ENCODE peak calls at places on chromosomes 16 and 17, in ten cellular contexts. One of them, this sample, is unnamed.

GRCh38 chr17:31472137-31472536 is 80.7 kb downstream of the RAB11FIP4 start:
- DNase-seq in EH: no peak
- DNase-seq in stimulated activated CD4-positive, alpha-beta T cell treated with anti-CD3 and anti-CD28 coated beads, Interleukin-4, amount 100 ng/mL, for 4 hours: no peak
- DNase-seq in heart left ventricle: peak; percentile 12
- DNase-seq in stomach: no peak
- DNase-seq in caudate nucleus: peak; percentile 62
- DNase-seq in activated T-helper 1 cell treated with anti-CD3 and anti-CD28 coated beads, Interleukin-12 subunit alpha, Interleukin-12 subunit beta, Interleukin-2, Interleukin-4 antibody, amounts not matched to agents 30 ng/mL and 10 ng/mL and 1 ng/mL, durations not matched to agents 14 hours and 24 hours and 36 hours: no peak
- DNase-seq in EL: no peak
- DNase-seq in HEK293T: no peak
- DNase-seq in AG04450: no peak
- DNase-seq in this sample: no peak

GRCh38 chr17:77322534-77323412 is 182.0 kb downstream of the SEC14L1 start:
- DNase-seq in HEK293T: peak; percentile 45
- DNase-seq in stomach: peak; percentile 76
- DNase-seq in heart left ventricle: peak; percentile 92
- DNase-seq in EH: peak; percentile 99
- DNase-seq in AG04450: peak; percentile 95
- DNase-seq in stimulated activated CD4-positive, alpha-beta T cell treated with anti-CD3 and anti-CD28 coated beads, Interleukin-4, amount 100 ng/mL, for 4 hours: no peak
- DNase-seq in caudate nucleus: no peak
- DNase-seq in EL: peak; percentile 99
- DNase-seq in activated T-helper 1 cell treated with anti-CD3 and anti-CD28 coated beads, Interleukin-12 subunit alpha, Interleukin-12 subunit beta, Interleukin-2, Interleukin-4 antibody, amounts not matched to agents 30 ng/mL and 10 ng/mL and 1 ng/mL, durations not matched to agents 14 hours and 24 hours and 36 hours: no peak
- DNase-seq in this sample: peak; percentile 55

GRCh38 chr16:64948056-64948455 is 173.8 kb downstream of the CDH11 start:
- DNase-seq in activated T-helper 1 cell treated with anti-CD3 and anti-CD28 coated beads, Interleukin-12 subunit alpha, Interleukin-12 subunit beta, Interleukin-2, Interleukin-4 antibody, amounts not matched to agents 30 ng/mL and 10 ng/mL and 1 ng/mL, durations not matched to agents 14 hours and 24 hours and 36 hours: no peak
- DNase-seq in stomach: no peak
- DNase-seq in EH: no peak
- DNase-seq in caudate nucleus: no peak
- DNase-seq in HEK293T: no peak
- DNase-seq in heart left ventricle: no peak
- DNase-seq in stimulated activated CD4-positive, alpha-beta T cell treated with anti-CD3 and anti-CD28 coated beads, Interleukin-4, amount 100 ng/mL, for 4 hours: no peak
- DNase-seq in AG04450: no peak
- DNase-seq in EL: no peak
- DNase-seq in this sample: no peak

GRCh38 chr17:38344127-38344745 is 480 bp upstream of the GPR179 start:
- DNase-seq in stomach: no peak
- DNase-seq in HEK293T: no peak
- DNase-seq in EH: no peak
- DNase-seq in caudate nucleus: no peak
- DNase-seq in AG04450: no peak
- DNase-seq in heart left ventricle: no peak
- DNase-seq in activated T-helper 1 cell treated with anti-CD3 and anti-CD28 coated beads, Interleukin-12 subunit alpha, Interleukin-12 subunit beta, Interleukin-2, Interleukin-4 antibody, amounts not matched to agents 30 ng/mL and 10 ng/mL and 1 ng/mL, durations not matched to agents 14 hours and 24 hours and 36 hours: no peak
- DNase-seq in EL: no peak
- DNase-seq in stimulated activated CD4-positive, alpha-beta T cell treated with anti-CD3 and anti-CD28 coated beads, Interleukin-4, amount 100 ng/mL, for 4 hours: no peak
- DNase-seq in this sample: no peak

GRCh38 chr16:1991588-1992474 is 2.1 kb downstream of the SYNGR3 start:
- DNase-seq in AG04450: peak; percentile 67
- DNase-seq in stomach: peak; percentile 95
- DNase-seq in heart left ventricle: peak; percentile 98
- DNase-seq in activated T-helper 1 cell treated with anti-CD3 and anti-CD28 coated beads, Interleukin-12 subunit alpha, Interleukin-12 subunit beta, Interleukin-2, Interleukin-4 antibody, amounts not matched to agents 30 ng/mL and 10 ng/mL and 1 ng/mL, durations not matched to agents 14 hours and 24 hours and 36 hours: peak; percentile 91
- DNase-seq in caudate nucleus: peak; percentile 78
- DNase-seq in EH: peak; percentile 88
- DNase-seq in EL: peak; percentile 79
- DNase-seq in HEK293T: peak; percentile 98
- DNase-seq in stimulated activated CD4-positive, alpha-beta T cell treated with anti-CD3 and anti-CD28 coated beads, Interleukin-4, amount 100 ng/mL, for 4 hours: peak; percentile 99
- DNase-seq in this sample: peak; percentile 95

GRCh38 chr16:3187798-3188674 is at the start of gene OR1F1:
- DNase-seq in stomach: no peak
- DNase-seq in EL: peak; percentile 78
- DNase-seq in HEK293T: peak; percentile 34
- DNase-seq in heart left ventricle: no peak
- DNase-seq in AG04450: no peak
- DNase-seq in caudate nucleus: no peak
- DNase-seq in EH: peak; percentile 63
- DNase-seq in activated T-helper 1 cell treated with anti-CD3 and anti-CD28 coated beads, Interleukin-12 subunit alpha, Interleukin-12 subunit beta, Interleukin-2, Interleukin-4 antibody, amounts not matched to agents 30 ng/mL and 10 ng/mL and 1 ng/mL, durations not matched to agents 14 hours and 24 hours and 36 hours: peak; percentile 58
- DNase-seq in stimulated activated CD4-positive, alpha-beta T cell treated with anti-CD3 and anti-CD28 coated beads, Interleukin-4, amount 100 ng/mL, for 4 hours: peak; percentile 58
- DNase-seq in this sample: peak; percentile 30

GRCh38 chr16:49788505-49788904 is 67.4 kb downstream of the ZNF423 start:
- DNase-seq in heart left ventricle: no peak
- DNase-seq in EL: no peak
- DNase-seq in caudate nucleus: peak; percentile 20
- DNase-seq in HEK293T: no peak
- DNase-seq in stomach: no peak
- DNase-seq in activated T-helper 1 cell treated with anti-CD3 and anti-CD28 coated beads, Interleukin-12 subunit alpha, Interleukin-12 subunit beta, Interleukin-2, Interleukin-4 antibody, amounts not matched to agents 30 ng/mL and 10 ng/mL and 1 ng/mL, durations not matched to agents 14 hours and 24 hours and 36 hours: no peak
- DNase-seq in stimulated activated CD4-positive, alpha-beta T cell treated with anti-CD3 and anti-CD28 coated beads, Interleukin-4, amount 100 ng/mL, for 4 hours: no peak
- DNase-seq in AG04450: no peak
- DNase-seq in EH: no peak
- DNase-seq in this sample: peak; percentile 46

GRCh38 chr16:15613676-15614075 is 29.3 kb downstream of the MARF1 start:
- DNase-seq in HEK293T: no peak
- DNase-seq in stomach: no peak
- DNase-seq in EL: no peak
- DNase-seq in stimulated activated CD4-positive, alpha-beta T cell treated with anti-CD3 and anti-CD28 coated beads, Interleukin-4, amount 100 ng/mL, for 4 hours: no peak
- DNase-seq in AG04450: no peak
- DNase-seq in heart left ventricle: no peak
- DNase-seq in EH: no peak
- DNase-seq in caudate nucleus: no peak
- DNase-seq in activated T-helper 1 cell treated with anti-CD3 and anti-CD28 coated beads, Interleukin-12 subunit alpha, Interleukin-12 subunit beta, Interleukin-2, Interleukin-4 antibody, amounts not matched to agents 30 ng/mL and 10 ng/mL and 1 ng/mL, durations not matched to agents 14 hours and 24 hours and 36 hours: no peak
- DNase-seq in this sample: no peak

GRCh38 chr17:17514361-17514992 is 18.3 kb upstream of the RASD1 start:
- DNase-seq in stomach: no peak
- DNase-seq in EL: no peak
- DNase-seq in HEK293T: no peak
- DNase-seq in activated T-helper 1 cell treated with anti-CD3 and anti-CD28 coated beads, Interleukin-12 subunit alpha, Interleukin-12 subunit beta, Interleukin-2, Interleukin-4 antibody, amounts not matched to agents 30 ng/mL and 10 ng/mL and 1 ng/mL, durations not matched to agents 14 hours and 24 hours and 36 hours: no peak
- DNase-seq in heart left ventricle: peak; percentile 56
- DNase-seq in caudate nucleus: no peak
- DNase-seq in stimulated activated CD4-positive, alpha-beta T cell treated with anti-CD3 and anti-CD28 coated beads, Interleukin-4, amount 100 ng/mL, for 4 hours: no peak
- DNase-seq in AG04450: no peak
- DNase-seq in EH: no peak
- DNase-seq in this sample: no peak

GRCh38 chr16:74281285-74281684 is 15.3 kb upstream of the PSMD7 start:
- DNase-seq in stomach: no peak
- DNase-seq in caudate nucleus: no peak
- DNase-seq in EL: no peak
- DNase-seq in activated T-helper 1 cell treated with anti-CD3 and anti-CD28 coated beads, Interleukin-12 subunit alpha, Interleukin-12 subunit beta, Interleukin-2, Interleukin-4 antibody, amounts not matched to agents 30 ng/mL and 10 ng/mL and 1 ng/mL, durations not matched to agents 14 hours and 24 hours and 36 hours: no peak
- DNase-seq in heart left ventricle: no peak
- DNase-seq in EH: no peak
- DNase-seq in HEK293T: no peak
- DNase-seq in stimulated activated CD4-positive, alpha-beta T cell treated with anti-CD3 and anti-CD28 coated beads, Interleukin-4, amount 100 ng/mL, for 4 hours: no peak
- DNase-seq in AG04450: no peak
- DNase-seq in this sample: peak; percentile 46

GRCh38 chr17:83067071-83067717 is 12.2 kb upstream of the METRNL start:
- DNase-seq in HEK293T: no peak
- DNase-seq in stomach: peak; percentile 24
- DNase-seq in AG04450: no peak
- DNase-seq in stimulated activated CD4-positive, alpha-beta T cell treated with anti-CD3 and anti-CD28 coated beads, Interleukin-4, amount 100 ng/mL, for 4 hours: no peak
- DNase-seq in activated T-helper 1 cell treated with anti-CD3 and anti-CD28 coated beads, Interleukin-12 subunit alpha, Interleukin-12 subunit beta, Interleukin-2, Interleukin-4 antibody, amounts not matched to agents 30 ng/mL and 10 ng/mL and 1 ng/mL, durations not matched to agents 14 hours and 24 hours and 36 hours: no peak
- DNase-seq in caudate nucleus: no peak
- DNase-seq in EL: no peak
- DNase-seq in EH: no peak
- DNase-seq in heart left ventricle: peak; percentile 39
- DNase-seq in this sample: no peak

GRCh38 chr17:50769884-50770283 is 2.6 kb upstream of the ANKRD40CL start:
- DNase-seq in heart left ventricle: no peak
- DNase-seq in HEK293T: no peak
- DNase-seq in EH: no peak
- DNase-seq in stomach: no peak
- DNase-seq in activated T-helper 1 cell treated with anti-CD3 and anti-CD28 coated beads, Interleukin-12 subunit alpha, Interleukin-12 subunit beta, Interleukin-2, Interleukin-4 antibody, amounts not matched to agents 30 ng/mL and 10 ng/mL and 1 ng/mL, durations not matched to agents 14 hours and 24 hours and 36 hours: no peak
- DNase-seq in AG04450: no peak
- DNase-seq in stimulated activated CD4-positive, alpha-beta T cell treated with anti-CD3 and anti-CD28 coated beads, Interleukin-4, amount 100 ng/mL, for 4 hours: no peak
- DNase-seq in caudate nucleus: no peak
- DNase-seq in EL: no peak
- DNase-seq in this sample: no peak

GRCh38 chr17:39942076-39942475 is 14.5 kb downstream of the LRRC3C start:
- DNase-seq in EL: no peak
- DNase-seq in HEK293T: no peak
- DNase-seq in caudate nucleus: no peak
- DNase-seq in EH: no peak
- DNase-seq in stimulated activated CD4-positive, alpha-beta T cell treated with anti-CD3 and anti-CD28 coated beads, Interleukin-4, amount 100 ng/mL, for 4 hours: no peak
- DNase-seq in AG04450: no peak
- DNase-seq in heart left ventricle: no peak
- DNase-seq in stomach: no peak
- DNase-seq in activated T-helper 1 cell treated with anti-CD3 and anti-CD28 coated beads, Interleukin-12 subunit alpha, Interleukin-12 subunit beta, Interleukin-2, Interleukin-4 antibody, amounts not matched to agents 30 ng/mL and 10 ng/mL and 1 ng/mL, durations not matched to agents 14 hours and 24 hours and 36 hours: no peak
- DNase-seq in this sample: no peak

GRCh38 chr16:12236491-12237030 is 260.0 kb downstream of the SNX29 start:
- DNase-seq in caudate nucleus: no peak
- DNase-seq in heart left ventricle: no peak
- DNase-seq in EH: no peak
- DNase-seq in stimulated activated CD4-positive, alpha-beta T cell treated with anti-CD3 and anti-CD28 coated beads, Interleukin-4, amount 100 ng/mL, for 4 hours: no peak
- DNase-seq in HEK293T: no peak
- DNase-seq in stomach: no peak
- DNase-seq in activated T-helper 1 cell treated with anti-CD3 and anti-CD28 coated beads, Interleukin-12 subunit alpha, Interleukin-12 subunit beta, Interleukin-2, Interleukin-4 antibody, amounts not matched to agents 30 ng/mL and 10 ng/mL and 1 ng/mL, durations not matched to agents 14 hours and 24 hours and 36 hours: no peak
- DNase-seq in AG04450: no peak
- DNase-seq in EL: no peak
- DNase-seq in this sample: no peak

GRCh38 chr16:1691956-1692355 is 13.9 kb downstream of the JPT2 start:
- DNase-seq in stomach: no peak
- DNase-seq in EH: peak; percentile 81
- DNase-seq in AG04450: no peak
- DNase-seq in activated T-helper 1 cell treated with anti-CD3 and anti-CD28 coated beads, Interleukin-12 subunit alpha, Interleukin-12 subunit beta, Interleukin-2, Interleukin-4 antibody, amounts not matched to agents 30 ng/mL and 10 ng/mL and 1 ng/mL, durations not matched to agents 14 hours and 24 hours and 36 hours: no peak
- DNase-seq in caudate nucleus: no peak
- DNase-seq in heart left ventricle: no peak
- DNase-seq in stimulated activated CD4-positive, alpha-beta T cell treated with anti-CD3 and anti-CD28 coated beads, Interleukin-4, amount 100 ng/mL, for 4 hours: no peak
- DNase-seq in HEK293T: no peak
- DNase-seq in EL: peak; percentile 88
- DNase-seq in this sample: no peak

GRCh38 chr16:13665876-13666275 is 254.1 kb upstream of the ERCC4 start:
- DNase-seq in heart left ventricle: no peak
- DNase-seq in AG04450: no peak
- DNase-seq in activated T-helper 1 cell treated with anti-CD3 and anti-CD28 coated beads, Interleukin-12 subunit alpha, Interleukin-12 subunit beta, Interleukin-2, Interleukin-4 antibody, amounts not matched to agents 30 ng/mL and 10 ng/mL and 1 ng/mL, durations not matched to agents 14 hours and 24 hours and 36 hours: no peak
- DNase-seq in stomach: no peak
- DNase-seq in stimulated activated CD4-positive, alpha-beta T cell treated with anti-CD3 and anti-CD28 coated beads, Interleukin-4, amount 100 ng/mL, for 4 hours: no peak
- DNase-seq in HEK293T: no peak
- DNase-seq in EL: no peak
- DNase-seq in caudate nucleus: no peak
- DNase-seq in EH: no peak
- DNase-seq in this sample: no peak

GRCh38 chr17:72338847-72339790 is 218.3 kb downstream of the SOX9 start:
- DNase-seq in heart left ventricle: no peak
- DNase-seq in activated T-helper 1 cell treated with anti-CD3 and anti-CD28 coated beads, Interleukin-12 subunit alpha, Interleukin-12 subunit beta, Interleukin-2, Interleukin-4 antibody, amounts not matched to agents 30 ng/mL and 10 ng/mL and 1 ng/mL, durations not matched to agents 14 hours and 24 hours and 36 hours: no peak
- DNase-seq in AG04450: peak; percentile 86
- DNase-seq in HEK293T: no peak
- DNase-seq in caudate nucleus: no peak
- DNase-seq in stimulated activated CD4-positive, alpha-beta T cell treated with anti-CD3 and anti-CD28 coated beads, Interleukin-4, amount 100 ng/mL, for 4 hours: no peak
- DNase-seq in stomach: no peak
- DNase-seq in EH: peak; percentile 99
- DNase-seq in EL: peak; percentile 99
- DNase-seq in this sample: peak; percentile 95

GRCh38 chr16:82031116-82032084 is 3.7 kb upstream of the HSD17B2 start:
- DNase-seq in stimulated activated CD4-positive, alpha-beta T cell treated with anti-CD3 and anti-CD28 coated beads, Interleukin-4, amount 100 ng/mL, for 4 hours: no peak
- DNase-seq in heart left ventricle: no peak
- DNase-seq in EL: peak; percentile 60
- DNase-seq in caudate nucleus: no peak
- DNase-seq in stomach: no peak
- DNase-seq in HEK293T: peak; percentile 46
- DNase-seq in EH: peak; percentile 70
- DNase-seq in AG04450: peak; percentile 27
- DNase-seq in activated T-helper 1 cell treated with anti-CD3 and anti-CD28 coated beads, Interleukin-12 subunit alpha, Interleukin-12 subunit beta, Interleukin-2, Interleukin-4 antibody, amounts not matched to agents 30 ng/mL and 10 ng/mL and 1 ng/mL, durations not matched to agents 14 hours and 24 hours and 36 hours: no peak
- DNase-seq in this sample: peak; percentile 49

GRCh38 chr16:1543085-1543896 is 9.8 kb downstream of the TMEM204 start:
- DNase-seq in caudate nucleus: no peak
- DNase-seq in heart left ventricle: peak; percentile 90
- DNase-seq in stimulated activated CD4-positive, alpha-beta T cell treated with anti-CD3 and anti-CD28 coated beads, Interleukin-4, amount 100 ng/mL, for 4 hours: peak; percentile 52
- DNase-seq in EL: peak; percentile 79
- DNase-seq in activated T-helper 1 cell treated with anti-CD3 and anti-CD28 coated beads, Interleukin-12 subunit alpha, Interleukin-12 subunit beta, Interleukin-2, Interleukin-4 antibody, amounts not matched to agents 30 ng/mL and 10 ng/mL and 1 ng/mL, durations not matched to agents 14 hours and 24 hours and 36 hours: peak; percentile 38
- DNase-seq in HEK293T: peak; percentile 56
- DNase-seq in EH: peak; percentile 89
- DNase-seq in stomach: peak; percentile 32
- DNase-seq in AG04450: no peak
- DNase-seq in this sample: peak; percentile 87

GRCh38 chr17:42775534-42776098 is 2.4 kb downstream of the VPS25 start:
- DNase-seq in stimulated activated CD4-positive, alpha-beta T cell treated with anti-CD3 and anti-CD28 coated beads, Interleukin-4, amount 100 ng/mL, for 4 hours: no peak
- DNase-seq in caudate nucleus: no peak
- DNase-seq in AG04450: no peak
- DNase-seq in HEK293T: no peak
- DNase-seq in EL: peak; percentile 76
- DNase-seq in EH: peak; percentile 77
- DNase-seq in activated T-helper 1 cell treated with anti-CD3 and anti-CD28 coated beads, Interleukin-12 subunit alpha, Interleukin-12 subunit beta, Interleukin-2, Interleukin-4 antibody, amounts not matched to agents 30 ng/mL and 10 ng/mL and 1 ng/mL, durations not matched to agents 14 hours and 24 hours and 36 hours: no peak
- DNase-seq in stomach: no peak
- DNase-seq in heart left ventricle: no peak
- DNase-seq in this sample: no peak

GRCh38 chr17:81859906-81860755 is at the start of gene P4HB:
- DNase-seq in stimulated activated CD4-positive, alpha-beta T cell treated with anti-CD3 and anti-CD28 coated beads, Interleukin-4, amount 100 ng/mL, for 4 hours: peak; percentile 91
- DNase-seq in HEK293T: peak; percentile 97
- DNase-seq in heart left ventricle: peak; percentile 75
- DNase-seq in caudate nucleus: no peak
- DNase-seq in activated T-helper 1 cell treated with anti-CD3 and anti-CD28 coated beads, Interleukin-12 subunit alpha, Interleukin-12 subunit beta, Interleukin-2, Interleukin-4 antibody, amounts not matched to agents 30 ng/mL and 10 ng/mL and 1 ng/mL, durations not matched to agents 14 hours and 24 hours and 36 hours: no peak
- DNase-seq in stomach: no peak
- DNase-seq in EH: no peak
- DNase-seq in AG04450: no peak
- DNase-seq in EL: no peak
- DNase-seq in this sample: peak; percentile 14

GRCh38 chr16:14202697-14203096 is 131.6 kb downstream of the MRTFB start:
- DNase-seq in caudate nucleus: no peak
- DNase-seq in stimulated activated CD4-positive, alpha-beta T cell treated with anti-CD3 and anti-CD28 coated beads, Interleukin-4, amount 100 ng/mL, for 4 hours: no peak
- DNase-seq in heart left ventricle: no peak
- DNase-seq in EL: no peak
- DNase-seq in stomach: no peak
- DNase-seq in HEK293T: no peak
- DNase-seq in AG04450: no peak
- DNase-seq in EH: no peak
- DNase-seq in activated T-helper 1 cell treated with anti-CD3 and anti-CD28 coated beads, Interleukin-12 subunit alpha, Interleukin-12 subunit beta, Interleukin-2, Interleukin-4 antibody, amounts not matched to agents 30 ng/mL and 10 ng/mL and 1 ng/mL, durations not matched to agents 14 hours and 24 hours and 36 hours: no peak
- DNase-seq in this sample: no peak

GRCh38 chr16:55494994-55495421 is 13.9 kb upstream of the LPCAT2 start:
- DNase-seq in activated T-helper 1 cell treated with anti-CD3 and anti-CD28 coated beads, Interleukin-12 subunit alpha, Interleukin-12 subunit beta, Interleukin-2, Interleukin-4 antibody, amounts not matched to agents 30 ng/mL and 10 ng/mL and 1 ng/mL, durations not matched to agents 14 hours and 24 hours and 36 hours: no peak
- DNase-seq in stomach: peak; percentile 51
- DNase-seq in caudate nucleus: no peak
- DNase-seq in HEK293T: no peak
- DNase-seq in heart left ventricle: no peak
- DNase-seq in EL: peak; percentile 86
- DNase-seq in EH: peak; percentile 97
- DNase-seq in stimulated activated CD4-positive, alpha-beta T cell treated with anti-CD3 and anti-CD28 coated beads, Interleukin-4, amount 100 ng/mL, for 4 hours: no peak
- DNase-seq in AG04450: peak; percentile 87
- DNase-seq in this sample: peak; percentile 42

GRCh38 chr17:32485261-32485955 is 1.4 kb upstream of the CDK5R1 start:
- DNase-seq in AG04450: no peak
- DNase-seq in EH: no peak
- DNase-seq in HEK293T: no peak
- DNase-seq in heart left ventricle: no peak
- DNase-seq in stomach: no peak
- DNase-seq in activated T-helper 1 cell treated with anti-CD3 and anti-CD28 coated beads, Interleukin-12 subunit alpha, Interleukin-12 subunit beta, Interleukin-2, Interleukin-4 antibody, amounts not matched to agents 30 ng/mL and 10 ng/mL and 1 ng/mL, durations not matched to agents 14 hours and 24 hours and 36 hours: no peak
- DNase-seq in EL: no peak
- DNase-seq in caudate nucleus: no peak
- DNase-seq in stimulated activated CD4-positive, alpha-beta T cell treated with anti-CD3 and anti-CD28 coated beads, Interleukin-4, amount 100 ng/mL, for 4 hours: no peak
- DNase-seq in this sample: no peak

GRCh38 chr17:82959242-82959930 is 119.6 kb upstream of the ZNF750 start:
- DNase-seq in heart left ventricle: no peak
- DNase-seq in caudate nucleus: no peak
- DNase-seq in stomach: peak; percentile 14
- DNase-seq in EH: no peak
- DNase-seq in stimulated activated CD4-positive, alpha-beta T cell treated with anti-CD3 and anti-CD28 coated beads, Interleukin-4, amount 100 ng/mL, for 4 hours: no peak
- DNase-seq in AG04450: no peak
- DNase-seq in activated T-helper 1 cell treated with anti-CD3 and anti-CD28 coated beads, Interleukin-12 subunit alpha, Interleukin-12 subunit beta, Interleukin-2, Interleukin-4 antibody, amounts not matched to agents 30 ng/mL and 10 ng/mL and 1 ng/mL, durations not matched to agents 14 hours and 24 hours and 36 hours: no peak
- DNase-seq in EL: no peak
- DNase-seq in HEK293T: no peak
- DNase-seq in this sample: no peak

GRCh38 chr16:67666538-67667433 is at the start of the genes C16orf86 and ENKD1:
- DNase-seq in caudate nucleus: peak; percentile 77
- DNase-seq in heart left ventricle: peak; percentile 93
- DNase-seq in stimulated activated CD4-positive, alpha-beta T cell treated with anti-CD3 and anti-CD28 coated beads, Interleukin-4, amount 100 ng/mL, for 4 hours: peak; percentile 78
- DNase-seq in activated T-helper 1 cell treated with anti-CD3 and anti-CD28 coated beads, Interleukin-12 subunit alpha, Interleukin-12 subunit beta, Interleukin-2, Interleukin-4 antibody, amounts not matched to agents 30 ng/mL and 10 ng/mL and 1 ng/mL, durations not matched to agents 14 hours and 24 hours and 36 hours: peak; percentile 78
- DNase-seq in HEK293T: peak; percentile 86
- DNase-seq in EH: peak; percentile 84
- DNase-seq in AG04450: no peak
- DNase-seq in EL: peak; percentile 80
- DNase-seq in stomach: peak; percentile 88
- DNase-seq in this sample: peak; percentile 82

GRCh38 chr16:88815901-88816589 is 4.3 kb upstream of the APRT start:
- DNase-seq in stimulated activated CD4-positive, alpha-beta T cell treated with anti-CD3 and anti-CD28 coated beads, Interleukin-4, amount 100 ng/mL, for 4 hours: peak; percentile 60
- DNase-seq in heart left ventricle: no peak
- DNase-seq in caudate nucleus: no peak
- DNase-seq in activated T-helper 1 cell treated with anti-CD3 and anti-CD28 coated beads, Interleukin-12 subunit alpha, Interleukin-12 subunit beta, Interleukin-2, Interleukin-4 antibody, amounts not matched to agents 30 ng/mL and 10 ng/mL and 1 ng/mL, durations not matched to agents 14 hours and 24 hours and 36 hours: no peak
- DNase-seq in AG04450: no peak
- DNase-seq in EL: no peak
- DNase-seq in EH: peak; percentile 21
- DNase-seq in stomach: peak; percentile 62
- DNase-seq in HEK293T: no peak
- DNase-seq in this sample: peak; percentile 22

GRCh38 chr17:27296427-27296979 is 2.6 kb downstream of the WSB1 start:
- DNase-seq in caudate nucleus: no peak
- DNase-seq in EL: peak; percentile 79
- DNase-seq in stimulated activated CD4-positive, alpha-beta T cell treated with anti-CD3 and anti-CD28 coated beads, Interleukin-4, amount 100 ng/mL, for 4 hours: no peak
- DNase-seq in AG04450: peak; percentile 38
- DNase-seq in heart left ventricle: no peak
- DNase-seq in EH: peak; percentile 88
- DNase-seq in HEK293T: no peak
- DNase-seq in activated T-helper 1 cell treated with anti-CD3 and anti-CD28 coated beads, Interleukin-12 subunit alpha, Interleukin-12 subunit beta, Interleukin-2, Interleukin-4 antibody, amounts not matched to agents 30 ng/mL and 10 ng/mL and 1 ng/mL, durations not matched to agents 14 hours and 24 hours and 36 hours: no peak
- DNase-seq in stomach: no peak
- DNase-seq in this sample: no peak